ENCODE peak calls at places on chromosomes 6 and 20, in eight cellular contexts. X, A, L, M, I, H, T and Q are unnamed samples.

GRCh38 chr6:158644227-158645063 is at the start of gene DYNLT1:
- DNase-seq in X (peak; percentile 95), A (peak; percentile 95), L (peak; percentile 99), M (peak; percentile 77), I (peak; percentile 96), H (peak; percentile 95), T (no peak), Q (peak; percentile 98)

GRCh38 chr6:161443868-161444267 is 170.0 kb upstream of the AGPAT4 start:
- DNase-seq in X (no peak), A (peak; percentile 55), L (no peak), M (no peak), I (no peak), H (no peak), T (no peak), Q (peak; percentile 66)

GRCh38 chr20:48684501-48685041 is 143.2 kb downstream of the PREX1 start:
- DNase-seq in X (no peak), A (no peak), L (no peak), M (no peak), I (peak; percentile 38), H (no peak), T (no peak), Q (no peak)

GRCh38 chr6:124078169-124078568 is 274.5 kb downstream of the NKAIN2 start:
- DNase-seq in X (no peak), A (no peak), L (no peak), M (no peak), I (no peak), H (no peak), T (no peak), Q (no peak)

GRCh38 chr20:63351811-63352591 is 9.1 kb downstream of the CHRNA4 start:
- DNase-seq in X (peak; percentile 50), A (peak; percentile 48), L (no peak), M (no peak), I (no peak), H (no peak), T (no peak), Q (peak; percentile 83)

GRCh38 chr6:80366721-80367120 is 260.2 kb downstream of the BCKDHB start:
- DNase-seq in X (peak; percentile 94), A (peak; percentile 65), L (no peak), M (no peak), I (no peak), H (no peak), T (no peak), Q (peak; percentile 78)

GRCh38 chr6:24484657-24485318 is 4.6 kb downstream of the GPLD1 start:
- DNase-seq in X (no peak), A (no peak), L (no peak), M (no peak), I (peak; percentile 24), H (no peak), T (no peak), Q (no peak)

GRCh38 chr6:3137057-3137777 is 18.7 kb downstream of the BPHL start:
- DNase-seq in X (no peak), A (no peak), L (no peak), M (no peak), I (peak; percentile 14), H (no peak), T (no peak), Q (no peak)

GRCh38 chr20:1826046-1826445 is 69.2 kb upstream of the SIRPA start:
- DNase-seq in X (no peak), A (no peak), L (no peak), M (no peak), I (no peak), H (no peak), T (no peak), Q (no peak)

GRCh38 chr6:135382182-135382628 is 115.3 kb downstream of the AHI1 start:
- DNase-seq in X (no peak), A (no peak), L (no peak), M (no peak), I (no peak), H (no peak), T (no peak), Q (no peak)

GRCh38 chr6:33313105-33313708 is 671 bp downstream of the TAPBP start:
- DNase-seq in X (no peak), A (peak; percentile 66), L (peak; percentile 30), M (no peak), I (peak; percentile 60), H (peak; percentile 51), T (no peak), Q (peak; percentile 83)

GRCh38 chr6:11920566-11920965 is 91.5 kb upstream of the HIVEP1 start:
- DNase-seq in X (no peak), A (no peak), L (no peak), M (no peak), I (no peak), H (no peak), T (no peak), Q (no peak)

GRCh38 chr6:36753671-36754485 is 56.3 kb downstream of the RAB44 start:
- DNase-seq in X (no peak), A (no peak), L (no peak), M (no peak), I (no peak), H (no peak), T (no peak), Q (no peak)

GRCh38 chr6:35203152-35203670 is 10.5 kb upstream of the SCUBE3 start:
- DNase-seq in X (no peak), A (no peak), L (no peak), M (no peak), I (no peak), H (no peak), T (no peak), Q (no peak)

GRCh38 chr6:122622404-122622938 is 12.3 kb downstream of the PKIB start:
- DNase-seq in X (peak; percentile 19), A (no peak), L (no peak), M (no peak), I (no peak), H (no peak), T (no peak), Q (peak; percentile 7)

GRCh38 chr6:31762878-31763616 is 591 bp downstream of the SAPCD1 start:
- DNase-seq in X (no peak), A (no peak), L (no peak), M (no peak), I (no peak), H (no peak), T (no peak), Q (no peak)

GRCh38 chr6:40611416-40611815 is 24.3 kb upstream of the LRFN2 start:
- DNase-seq in X (no peak), A (no peak), L (no peak), M (no peak), I (no peak), H (no peak), T (no peak), Q (no peak)

GRCh38 chr6:166621114-166621540 is 5.9 kb downstream of the RPS6KA2 start:
- DNase-seq in X (no peak), A (no peak), L (no peak), M (no peak), I (no peak), H (no peak), T (no peak), Q (no peak)

GRCh38 chr6:26140967-26141294 is 53.7 kb downstream of the HFE start:
- DNase-seq in X (no peak), A (no peak), L (no peak), M (no peak), I (no peak), H (no peak), T (no peak), Q (no peak)

GRCh38 chr6:50815436-50816114 is 3.1 kb upstream of the TFAP2B start:
- DNase-seq in X (no peak), A (no peak), L (no peak), M (no peak), I (peak; percentile 70), H (no peak), T (no peak), Q (no peak)

GRCh38 chr6:43992783-43993505 is 134.3 kb downstream of the MRPL14 start:
- DNase-seq in X (no peak), A (peak; percentile 60), L (no peak), M (no peak), I (no peak), H (no peak), T (no peak), Q (peak; percentile 84)

GRCh38 chr6:157188213-157188612 is 135.1 kb downstream of the TMEM242 start:
- DNase-seq in X (no peak), A (no peak), L (no peak), M (no peak), I (no peak), H (no peak), T (no peak), Q (no peak)

GRCh38 chr6:31208506-31208905 is 38.0 kb upstream of the POU5F1 start:
- DNase-seq in X (no peak), A (no peak), L (no peak), M (no peak), I (no peak), H (no peak), T (no peak), Q (no peak)

GRCh38 chr20:59645761-59646171 is 41.4 kb downstream of the PHACTR3 start:
- DNase-seq in X (no peak), A (no peak), L (peak; percentile 26), M (no peak), I (no peak), H (no peak), T (no peak), Q (no peak)

GRCh38 chr6:89950446-89950845 is 56.2 kb downstream of the GJA10 start:
- DNase-seq in X (no peak), A (no peak), L (no peak), M (no peak), I (no peak), H (no peak), T (no peak), Q (no peak)

GRCh38 chr20:62707981-62708521 is 585 bp upstream of the NTSR1 start:
- DNase-seq in X (no peak), A (no peak), L (peak; percentile 64), M (no peak), I (no peak), H (no peak), T (no peak), Q (no peak)

GRCh38 chr20:24212494-24212893 is 223.9 kb upstream of the GGTLC1 start:
- DNase-seq in X (no peak), A (no peak), L (no peak), M (no peak), I (no peak), H (no peak), T (no peak), Q (no peak)

GRCh38 chr6:165988757-165989456 is 178.7 kb downstream of the TBXT start:
- DNase-seq in X (no peak), A (peak; percentile 36), L (no peak), M (no peak), I (no peak), H (no peak), T (no peak), Q (peak; percentile 58)